ENCODE peak calls at places on chromosomes 4 and X, in five cellular contexts. F is COR-L47, Q is adipocyte, C is heart left ventricle, L is AG04449. R is an unnamed sample.
A peak's percentile ranks its signal among the peaks of the same experiment; 100 is the strongest.

GRCh38 chr4:169727616-169728015 is 30.1 kb downstream of the HPF1 start:
- DNase-seq in C (no peak), L (no peak), Q (no peak), F (no peak), R (no peak)

GRCh38 chr4:186932196-186932595 is 208.5 kb upstream of the FAT1 start:
- DNase-seq in Q (no peak), C (no peak), F (no peak), L (no peak), R (no peak)

GRCh38 chrX:18885317-18886004 is 98.5 kb downstream of the PHKA2 start:
- DNase-seq in F (no peak), Q (peak; percentile 25), L (no peak), C (no peak), R (no peak)

GRCh38 chrX:152833378-152833777 is 2.5 kb downstream of the NSDHL start:
- DNase-seq in C (no peak), F (no peak), L (no peak), Q (no peak), R (no peak)

GRCh38 chr4:98482847-98483806 is 175.3 kb downstream of the TSPAN5 start:
- DNase-seq in Q (peak; percentile 48), C (no peak), L (no peak), F (no peak), R (no peak)

GRCh38 chrX:154603438-154604430 is 15.3 kb downstream of the CTAG1B start:
- DNase-seq in C (no peak), L (no peak), Q (peak; percentile 74), F (no peak), R (no peak)

GRCh38 chr4:76272091-76272490 is 20.6 kb downstream of the FAM47E start:
- DNase-seq in F (no peak), L (no peak), C (no peak), Q (no peak), R (no peak)

GRCh38 chr4:82601242-82602015 is 39.6 kb upstream of the TMEM150C start:
- DNase-seq in L (no peak), C (no peak), F (no peak), Q (peak; percentile 49), R (no peak)

GRCh38 chrX:23699636-23700194 is 32.4 kb downstream of the PRDX4 start:
- DNase-seq in L (no peak), F (no peak), C (no peak), Q (no peak), R (no peak)

GRCh38 chrX:17552251-17552650 is 177.3 kb downstream of the NHS start:
- DNase-seq in C (no peak), Q (no peak), F (no peak), L (no peak), R (no peak)

GRCh38 chr4:166274136-166274761 is 401.2 kb downstream of the TLL1 start:
- DNase-seq in C (peak; percentile 25), L (no peak), Q (no peak), F (no peak), R (no peak)

GRCh38 chr4:21802406-21802805 is 146.2 kb downstream of the KCNIP4 start:
- DNase-seq in L (no peak), Q (peak; percentile 69), F (no peak), C (no peak), R (no peak)

GRCh38 chr4:26192921-26193894 is 127.6 kb upstream of the RBPJ start:
- DNase-seq in L (no peak), F (no peak), C (no peak), Q (no peak), R (no peak)

GRCh38 chr4:77002321-77002720 is 52.8 kb downstream of the SEPTIN11 start:
- DNase-seq in Q (no peak), F (no peak), L (no peak), C (no peak), R (no peak)

GRCh38 chrX:101744085-101744484 is 84.4 kb upstream of the ARMCX2 start:
- DNase-seq in C (no peak), F (no peak), Q (no peak), L (no peak), R (no peak)

GRCh38 chrX:38346150-38346549 is 6.3 kb upstream of the OTC start:
- DNase-seq in C (no peak), F (no peak), L (no peak), Q (no peak), R (no peak)

GRCh38 chr4:61540944-61541343 is 340.8 kb downstream of the ADGRL3 start:
- DNase-seq in Q (no peak), L (no peak), F (peak; percentile 59), C (no peak), R (no peak)

GRCh38 chrX:9942086-9942485 is 25.1 kb upstream of the CLDN34 start:
- DNase-seq in Q (no peak), L (no peak), C (no peak), F (no peak), R (no peak)

GRCh38 chrX:134948333-134949241 is 42.2 kb upstream of the SMIM10 start:
- DNase-seq in F (no peak), C (no peak), Q (peak; percentile 14), L (no peak), R (no peak)

GRCh38 chr4:54063737-54064316 is 578 bp downstream of the CHIC2 start:
- DNase-seq in L (no peak), F (no peak), C (peak; percentile 75), Q (peak; percentile 49), R (no peak)

GRCh38 chrX:5842601-5843000 is 386.1 kb downstream of the NLGN4X start:
- DNase-seq in F (no peak), L (no peak), Q (no peak), C (no peak), R (no peak)

GRCh38 chr4:44446801-44447562 is 1.6 kb downstream of the KCTD8 start:
- DNase-seq in L (no peak), C (peak; percentile 28), F (no peak), Q (no peak), R (no peak)

GRCh38 chr4:141560056-141560455 is 76.3 kb upstream of the IL15 start:
- DNase-seq in L (no peak), Q (no peak), F (no peak), C (no peak), R (no peak)

GRCh38 chr4:188976644-188977115 is 837.4 kb downstream of the TRIML1 start:
- DNase-seq in F (peak; percentile 84), C (no peak), Q (peak; percentile 80), L (peak; percentile 26), R (no peak)

GRCh38 chrX:56978172-56978571 is 17.2 kb downstream of the SPIN3 start:
- DNase-seq in Q (peak; percentile 58), C (no peak), F (no peak), L (no peak), R (no peak)